ENCODE peak calls at places on chromosomes 2 and 18, in five cellular contexts. J is uterus, S is A549, F is sigmoid colon, U is adrenal gland. T is an unnamed sample.

GRCh38 chr2:109494842-109495241 is 118.9 kb downstream of the SEPTIN10 start:
- DNase-seq in J (no peak), S (no peak), F (no peak), U (no peak), T (no peak)

GRCh38 chr2:96601382-96602292 is 36.5 kb downstream of the KANSL3 start:
- DNase-seq in J (no peak), S (no peak), F (no peak), U (no peak), T (no peak)

GRCh38 chr2:38722271-38723115 is 28.7 kb downstream of the SRSF7 start:
- DNase-seq in J (no peak), S (no peak), F (no peak), U (peak), T (no peak)

GRCh38 chr2:106562826-106563594 is 75.8 kb downstream of the CD8B2 start:
- DNase-seq in J (no peak), S (no peak), F (peak), U (no peak), T (no peak)

GRCh38 chr2:231287696-231288095 is 89.3 kb downstream of the ARMC9 start:
- DNase-seq in J (no peak), S (no peak), F (no peak), U (no peak), T (no peak)

GRCh38 chr2:202339052-202339870 is 36.9 kb upstream of the BMPR2 start:
- DNase-seq in J (no peak), S (peak), F (no peak), U (no peak), T (no peak)

GRCh38 chr2:138846216-138846821 is 66.1 kb upstream of the NXPH2 start:
- DNase-seq in J (no peak), S (peak), F (no peak), U (no peak), T (no peak)

GRCh38 chr2:15223887-15224286 is 337.2 kb downstream of the NBAS start:
- DNase-seq in J (no peak), S (peak), F (no peak), U (no peak), T (no peak)

GRCh38 chr2:171342014-171342413 is 91.8 kb downstream of the METTL8 start:
- DNase-seq in J (no peak), S (no peak), F (no peak), U (no peak), T (no peak)

GRCh38 chr2:40034198-40034597 is 255.1 kb upstream of the THUMPD2 start:
- DNase-seq in J (no peak), S (no peak), F (no peak), U (no peak), T (no peak)

GRCh38 chr18:79779021-79779699 is 18.6 kb upstream of the KCNG2 start:
- DNase-seq in J (no peak), S (no peak), F (peak), U (no peak), T (peak)

GRCh38 chr2:201021914-201022313 is 49.6 kb downstream of the HYCC2 start:
- DNase-seq in J (no peak), S (no peak), F (no peak), U (no peak), T (no peak)

GRCh38 chr2:108587621-108588020 is 53.4 kb downstream of the LIMS1 start:
- DNase-seq in J (peak), S (peak), F (peak), U (peak), T (no peak)

GRCh38 chr2:102285368-102285767 is 26.0 kb upstream of the IL1RL1 start:
- DNase-seq in J (no peak), S (no peak), F (no peak), U (no peak), T (no peak)

DNA sequence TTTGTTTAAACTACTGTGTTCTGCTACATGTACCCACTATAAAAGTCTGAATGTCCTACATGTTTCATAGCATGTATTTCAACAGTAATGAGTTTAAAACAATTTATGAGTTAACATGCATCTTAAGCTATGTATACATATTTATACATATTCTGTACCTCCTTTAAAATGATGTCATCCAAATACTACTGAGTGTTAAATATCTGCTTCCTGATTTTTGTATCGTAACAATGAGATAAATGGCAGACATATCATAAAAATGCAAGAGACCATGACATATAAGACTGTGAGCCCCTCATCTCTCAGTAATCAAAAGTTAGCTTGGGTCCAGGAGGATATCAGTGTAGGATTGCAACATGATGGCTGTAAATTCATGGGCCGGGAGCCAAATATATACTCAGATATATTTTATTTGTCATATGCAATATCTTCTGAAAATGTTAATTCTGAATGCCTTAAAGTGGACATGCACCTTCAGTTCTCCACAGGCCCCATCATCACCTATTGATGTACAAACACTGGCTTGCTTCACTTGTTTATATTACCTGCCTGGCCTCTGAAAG is 3.6 kb downstream of the COL5A2 start:
- DNase-seq in J (no peak), S (no peak), F (no peak), U (no peak), T (no peak)
- H3K4me3 ChIP-seq in J (peak), S (peak), F (peak), U (no peak), T (no peak)

GRCh38 chr2:85042330-85042729 is 71.4 kb downstream of the KCMF1 start:
- DNase-seq in J (no peak), S (no peak), F (no peak), U (no peak), T (no peak)

GRCh38 chr2:85033388-85033787 is 62.4 kb downstream of the KCMF1 start:
- DNase-seq in J (no peak), S (no peak), F (no peak), U (no peak), T (no peak)

GRCh38 chr2:85034158-85034557 is 63.2 kb downstream of the KCMF1 start:
- DNase-seq in J (no peak), S (no peak), F (no peak), U (no peak), T (no peak)

GRCh38 chr2:85032621-85033020 is 61.7 kb downstream of the KCMF1 start:
- DNase-seq in J (no peak), S (peak), F (no peak), U (no peak), T (no peak)

DNA sequence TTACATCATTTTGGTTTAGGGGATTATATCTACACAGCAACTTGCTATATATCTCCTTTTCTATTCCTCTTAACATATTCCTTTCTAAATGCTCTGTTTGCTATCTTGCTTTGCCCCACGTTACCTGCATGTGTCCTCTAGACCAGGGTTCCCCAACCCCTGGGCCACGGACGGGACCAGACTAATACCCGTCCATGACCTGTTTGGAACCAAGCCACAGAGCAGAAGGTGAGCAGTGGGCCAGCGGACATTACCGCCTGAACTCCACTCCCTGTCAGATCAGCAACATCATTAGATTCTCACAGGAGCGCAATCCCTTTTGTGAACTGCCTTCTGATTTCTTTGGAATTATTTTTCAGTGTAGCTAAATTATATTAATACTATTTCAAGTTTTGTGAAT is 66.7 kb downstream of the KCMF1 start:
- DNase-seq in J (no peak), S (no peak), F (no peak), U (no peak), T (no peak)
- TF ChIP-seq POLR2A in J (no peak), S (no peak), F (no peak), U (no peak), T (no peak)

GRCh38 chr2:24489942-24490673 is 946 bp upstream of the NCOA1 start:
- DNase-seq in J (no peak), S (peak), F (peak), U (peak), T (no peak)

GRCh38 chr2:24492283-24493272 is 1.5 kb downstream of the NCOA1 start:
- DNase-seq in J (no peak), S (no peak), F (no peak), U (peak), T (no peak)

GRCh38 chr2:24491626-24492282 is 700 bp downstream of the NCOA1 start:
- DNase-seq in J (peak), S (no peak), F (peak), U (peak), T (peak)

GRCh38 chr2:24489465-24489864 is 1.6 kb upstream of the NCOA1 start:
- DNase-seq in J (no peak), S (no peak), F (no peak), U (no peak), T (no peak)

DNA sequence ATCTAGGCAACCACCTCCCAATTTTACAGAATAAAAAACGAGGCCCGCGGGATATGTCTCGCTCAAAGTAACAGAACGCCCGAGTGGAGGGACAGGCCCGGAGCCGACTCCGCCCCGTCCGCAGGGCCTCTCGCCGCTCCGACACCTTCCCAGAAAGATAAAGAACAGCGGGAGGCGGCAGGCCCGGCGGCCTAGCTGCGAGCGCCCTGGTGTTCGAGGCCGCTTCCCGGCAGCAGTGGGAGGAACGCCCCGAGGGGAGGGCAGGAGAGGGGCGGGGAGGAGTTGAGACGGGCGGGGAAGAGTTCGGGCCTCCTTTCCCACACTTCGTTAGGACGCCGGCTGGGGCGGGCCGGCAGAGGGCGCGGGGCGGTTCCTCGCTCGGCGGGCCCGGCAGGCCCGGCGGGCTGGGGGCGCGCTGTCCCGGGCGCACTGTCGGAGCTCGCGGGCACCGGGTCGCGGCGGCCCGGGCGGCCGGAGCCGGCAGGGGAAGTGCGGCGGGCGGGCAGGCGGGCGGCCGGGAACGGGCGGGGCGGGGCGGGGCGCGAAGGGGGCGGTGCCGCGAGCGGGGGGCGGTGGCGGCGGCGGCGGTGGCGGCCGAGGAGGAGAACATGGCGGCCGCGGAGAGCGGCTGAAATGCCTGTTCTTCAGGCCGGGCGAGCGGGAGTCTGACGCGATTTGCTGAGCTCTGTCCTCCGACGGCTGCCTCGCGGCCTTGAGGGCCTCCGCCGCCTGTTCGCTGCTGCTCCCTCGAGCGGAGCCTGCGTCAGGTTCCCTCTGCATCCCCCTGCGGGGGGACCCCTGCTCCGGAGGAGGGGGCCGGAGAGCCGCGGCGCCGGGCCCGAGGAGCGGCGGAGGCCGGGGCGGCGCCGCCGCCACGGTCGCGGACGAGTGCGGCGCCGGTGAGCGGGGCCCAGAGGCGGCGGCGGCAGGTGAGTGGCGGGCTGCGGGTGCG is at the start of gene NCOA1:
- DNase-seq in J (peak), S (peak), F (peak), U (peak), T (peak)
- TF ChIP-seq CTCF in J (no peak), S (peak), F (no peak), U (no peak), T (no peak)

GRCh38 chr2:113892004-113892740 is 2.3 kb downstream of the ACTR3 start:
- DNase-seq in J (no peak), S (no peak), F (no peak), U (no peak), T (no peak)
- H3K4me3 ChIP-seq in J (peak), S (peak), F (peak), U (no peak), T (no peak)

GRCh38 chr18:57801379-57802165 is 1.5 kb downstream of the ATP8B1 start:
- DNase-seq in J (no peak), S (no peak), F (no peak), U (no peak), T (no peak)

GRCh38 chr18:57805117-57805516 is 2.0 kb upstream of the ATP8B1 start:
- DNase-seq in J (no peak), S (no peak), F (no peak), U (no peak), T (peak)

GRCh38 chr18:57802869-57803118 is 321 bp downstream of the ATP8B1 start:
- DNase-seq in J (no peak), S (no peak), F (no peak), U (no peak), T (no peak)

GRCh38 chr18:57802166-57802868 is 798 bp downstream of the ATP8B1 start:
- DNase-seq in J (no peak), S (no peak), F (no peak), U (no peak), T (no peak)

DNA sequence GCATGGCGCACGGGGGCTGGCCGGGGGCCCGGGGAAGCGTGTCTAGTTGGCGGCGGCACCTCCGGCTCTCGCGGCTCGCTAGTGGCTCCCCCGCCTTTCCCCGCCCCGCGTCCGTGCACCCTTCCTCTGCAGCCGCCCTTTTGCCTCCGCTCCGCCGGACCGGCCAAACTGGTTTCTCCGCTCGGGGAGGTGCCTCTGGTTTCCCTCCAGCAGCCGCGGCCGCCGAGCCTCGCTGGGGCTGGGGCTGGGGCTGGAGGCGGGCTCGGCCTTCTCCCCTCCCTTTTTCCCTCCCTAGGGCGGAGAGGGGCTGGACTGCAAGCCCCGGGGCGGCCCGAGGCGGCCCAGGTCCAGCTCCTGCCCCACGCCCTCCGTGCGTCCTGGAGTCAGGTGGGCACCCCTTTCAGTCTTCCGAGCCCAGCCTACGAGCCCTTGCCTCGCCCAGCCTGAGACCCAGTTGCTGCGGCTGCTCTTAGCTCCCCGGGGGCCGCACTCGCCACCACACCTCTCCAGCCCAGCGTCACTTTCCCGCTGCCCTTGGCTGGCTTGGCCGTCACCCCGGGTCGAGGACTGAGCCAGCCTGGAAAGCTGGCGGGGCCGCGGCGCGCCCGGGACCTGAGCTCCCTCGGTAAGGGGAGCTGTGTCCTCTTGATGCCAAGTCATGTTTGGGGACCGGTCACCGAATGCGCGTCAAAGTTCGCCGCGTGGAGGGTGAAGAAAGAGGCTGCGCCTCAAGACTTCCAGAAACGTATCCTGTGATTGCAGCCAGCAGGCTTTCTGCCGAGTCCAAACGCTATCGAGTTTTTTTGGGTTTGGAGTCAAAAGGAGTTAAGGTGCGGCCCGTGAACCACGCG is at the start of gene ATP8B1:
- DNase-seq in J (peak), S (peak), F (peak), U (peak), T (peak)
- TF ChIP-seq POLR2A in J (peak), S (peak), F (peak), U (peak), T (no peak)

T was measured in lower leg skin.